ENCODE peak calls at places on chromosome 12, in seven cellular contexts. X, K, A, F, M, E and Q are unnamed samples.

GRCh38 chr12:6241495-6241894 is 41.3 kb downstream of the CD9 start:
- DNase-seq in X (peak), K (no peak), A (no peak), F (peak), M (no peak), E (peak), Q (peak)

GRCh38 chr12:89707623-89707991 is 1.0 kb downstream of the ATP2B1 start:
- DNase-seq in X (no peak), K (no peak), A (peak), F (peak), M (no peak), E (no peak), Q (no peak)

GRCh38 chr12:26936559-26937442 is 980 bp downstream of the INTS13 start:
- DNase-seq in X (no peak), K (no peak), A (peak), F (no peak), M (no peak), E (no peak), Q (no peak)

GRCh38 chr12:111626230-111626629 is 27.1 kb upstream of the ATXN2 start:
- DNase-seq in X (no peak), K (no peak), A (no peak), F (no peak), M (no peak), E (no peak), Q (no peak)

GRCh38 chr12:85007836-85008235 is 28.2 kb downstream of the TSPAN19 start:
- DNase-seq in X (no peak), K (peak), A (no peak), F (no peak), M (no peak), E (no peak), Q (no peak)

GRCh38 chr12:32918890-32919791 is 22.6 kb upstream of the PKP2 start:
- DNase-seq in X (no peak), K (no peak), A (peak), F (peak), M (no peak), E (no peak), Q (no peak)

GRCh38 chr12:67698711-67699603 is 50.4 kb downstream of the DYRK2 start:
- DNase-seq in X (no peak), K (peak), A (peak), F (no peak), M (no peak), E (no peak), Q (no peak)

GRCh38 chr12:75908961-75909699 is 122.4 kb downstream of the PHLDA1 start:
- DNase-seq in X (peak), K (peak), A (no peak), F (no peak), M (no peak), E (peak), Q (peak)

GRCh38 chr12:54160807-54161480 is 27.8 kb downstream of the SMUG1 start:
- DNase-seq in X (no peak), K (no peak), A (no peak), F (no peak), M (no peak), E (no peak), Q (no peak)

GRCh38 chr12:69341328-69341727 is 6.9 kb upstream of the LYZ start:
- DNase-seq in X (no peak), K (no peak), A (no peak), F (no peak), M (no peak), E (no peak), Q (no peak)

GRCh38 chr12:26631846-26632245 is 201.1 kb downstream of the ITPR2 start:
- DNase-seq in X (no peak), K (peak), A (no peak), F (no peak), M (no peak), E (no peak), Q (no peak)

GRCh38 chr12:3167636-3168035 is 90.5 kb downstream of the TSPAN9 start:
- DNase-seq in X (no peak), K (no peak), A (no peak), F (no peak), M (no peak), E (no peak), Q (no peak)

GRCh38 chr12:99111600-99111999 is 466.5 kb downstream of the APAF1 start:
- DNase-seq in X (no peak), K (no peak), A (no peak), F (no peak), M (no peak), E (no peak), Q (peak)

GRCh38 chr12:130872179-130873096 is 572 bp downstream of the RAN start:
- DNase-seq in X (peak), K (peak), A (no peak), F (peak), M (no peak), E (peak), Q (no peak)

GRCh38 chr12:52903285-52903854 is 1.5 kb downstream of the KRT8 start:
- DNase-seq in X (peak), K (peak), A (no peak), F (peak), M (no peak), E (peak), Q (no peak)

DNA sequence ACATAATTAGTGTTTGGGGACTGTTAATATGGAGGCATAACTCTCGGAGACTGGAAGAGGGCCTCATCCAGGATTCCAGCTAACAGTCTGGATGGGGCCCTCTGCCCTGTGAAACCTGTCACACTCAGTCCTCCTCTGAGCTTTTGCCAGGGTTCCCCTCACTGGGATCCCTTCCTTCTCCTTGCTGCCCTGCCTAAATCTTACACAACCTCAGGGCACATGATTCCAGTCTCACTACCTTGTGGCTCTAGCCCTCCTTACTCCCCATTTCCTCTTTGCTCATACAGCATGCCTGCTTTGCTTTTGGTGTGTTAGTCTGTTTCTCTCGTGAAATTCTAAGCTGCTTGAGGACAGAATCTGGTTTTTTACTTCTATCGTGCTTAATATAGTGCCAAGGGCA is 936 bp upstream of the GSG1 start:
- DNase-seq in X (no peak), K (no peak), A (no peak), F (no peak), M (no peak), E (no peak), Q (no peak)
- TF ChIP-seq CTCF in X (no peak), K (no peak), A (no peak), F (no peak), M (no peak), E (no peak), Q (no peak)

GRCh38 chr12:24608637-24609285 is 340.1 kb downstream of the BCAT1 start:
- DNase-seq in X (no peak), K (no peak), A (no peak), F (no peak), M (no peak), E (no peak), Q (no peak)
- H3K4me3 ChIP-seq in X (no peak), K (no peak), A (no peak), F (no peak), M (no peak), E (no peak), Q (no peak)

GRCh38 chr12:8827551-8828347 is 5.3 kb downstream of the A2ML1 start:
- DNase-seq in X (no peak), K (no peak), A (no peak), F (no peak), M (no peak), E (no peak), Q (no peak)

GRCh38 chr12:8822298-8822697 is at the start of gene A2ML1:
- DNase-seq in X (no peak), K (no peak), A (no peak), F (no peak), M (no peak), E (no peak), Q (no peak)

GRCh38 chr12:8828514-8829127 is 6.2 kb downstream of the A2ML1 start:
- DNase-seq in X (no peak), K (no peak), A (no peak), F (no peak), M (no peak), E (no peak), Q (no peak)

GRCh38 chr12:8819676-8819980 is 2.8 kb upstream of the A2ML1 start:
- DNase-seq in X (no peak), K (no peak), A (no peak), F (peak), M (no peak), E (no peak), Q (peak)

DNA sequence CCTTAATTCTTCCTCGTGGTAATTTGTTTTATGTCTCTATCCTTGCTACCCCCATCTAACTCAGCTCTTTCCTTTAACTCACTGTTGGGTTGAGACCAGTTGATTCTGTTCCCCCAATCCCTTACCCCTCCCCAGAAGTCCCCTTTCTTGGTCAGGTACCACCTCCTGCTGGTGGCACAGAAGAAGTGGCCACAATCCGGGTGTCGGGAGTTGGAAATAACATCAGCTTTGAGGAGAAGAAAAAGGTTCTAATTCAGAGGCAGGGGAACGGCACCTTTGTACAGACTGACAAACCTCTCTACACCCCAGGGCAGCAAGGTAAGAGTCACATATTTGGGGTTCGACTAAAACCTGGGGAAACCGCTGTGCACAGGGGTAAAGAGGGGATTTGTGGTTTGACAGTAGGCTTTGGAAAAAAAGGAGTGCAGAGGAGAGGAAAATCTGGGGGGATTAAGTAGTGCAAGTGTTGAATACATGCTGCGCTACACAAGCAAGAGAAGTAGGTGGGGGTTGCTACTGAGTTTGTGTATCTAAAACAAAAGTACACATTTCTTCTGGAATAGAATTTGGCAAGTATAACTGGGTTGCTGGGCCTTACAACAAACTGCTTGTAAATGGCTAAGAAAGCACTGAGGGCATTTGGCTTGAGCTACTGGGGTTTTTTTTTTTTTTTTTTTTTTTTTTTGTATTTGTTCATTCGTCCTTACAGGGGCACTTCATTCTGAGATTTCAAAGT is 1.3 kb downstream of the A2ML1 start:
- DNase-seq in X (peak), K (peak), A (no peak), F (peak), M (no peak), E (no peak), Q (peak)
- TF ChIP-seq CTCF in X (peak), K (peak), A (peak), F (peak), M (peak), E (peak), Q (peak)

GRCh38 chr12:96195845-96196451 is 1.8 kb downstream of the ELK3 start:
- DNase-seq in X (no peak), K (peak), A (peak), F (no peak), M (no peak), E (peak), Q (no peak)
- H3K4me3 ChIP-seq in X (peak), K (peak), A (peak), F (peak), M (peak), E (peak), Q (no peak)